ENCODE peak calls at places on chromosomes 3 and 15, in five cellular contexts. C, L, U, Q and O are unnamed samples.

GRCh38 chr3:70728311-70728710 is 415.9 kb upstream of the MDFIC2 start:
- DNase-seq in C (no peak), L (no peak), U (no peak), Q (no peak), O (no peak)

GRCh38 chr3:11185564-11186317 is 31.4 kb downstream of the HRH1 start:
- DNase-seq in C (no peak), L (no peak), U (no peak), Q (peak; percentile 95), O (peak; percentile 55)

GRCh38 chr3:195761031-195761430 is 40.3 kb downstream of the MUC20 start:
- DNase-seq in C (no peak), L (no peak), U (no peak), Q (no peak), O (no peak)

GRCh38 chr3:153051427-153052095 is 110.5 kb upstream of the RAP2B start:
- DNase-seq in C (no peak), L (no peak), U (no peak), Q (peak; percentile 74), O (no peak)

GRCh38 chr15:27454281-27455060 is 483.5 kb downstream of the GABRG3 start:
- DNase-seq in C (no peak), L (no peak), U (no peak), Q (peak; percentile 32), O (no peak)

GRCh38 chr3:129424185-129424841 is 4.1 kb downstream of the EFCAB12 start:
- DNase-seq in C (no peak), L (peak; percentile 83), U (no peak), Q (peak; percentile 60), O (no peak)

GRCh38 chr15:32855942-32856341 is 138.1 kb downstream of the GREM1 start:
- DNase-seq in C (no peak), L (no peak), U (no peak), Q (peak; percentile 98), O (no peak)

GRCh38 chr3:12922299-12922698 is 80.9 kb upstream of the RPL32 start:
- DNase-seq in C (no peak), L (no peak), U (no peak), Q (peak; percentile 22), O (no peak)

GRCh38 chr3:52245322-52246263 is at the start of gene PPM1M:
- DNase-seq in C (peak; percentile 83), L (peak; percentile 54), U (peak; percentile 65), Q (peak; percentile 69), O (no peak)

GRCh38 chr3:127426444-127427168 is 138.8 kb upstream of the PRR20G start:
- DNase-seq in C (peak; percentile 48), L (no peak), U (no peak), Q (no peak), O (no peak)

GRCh38 chr3:143170043-143170442 is 50.5 kb downstream of the CHST2 start:
- DNase-seq in C (no peak), L (no peak), U (no peak), Q (no peak), O (no peak)

GRCh38 chr15:71055461-71055860 is 59.8 kb upstream of the THSD4 start:
- DNase-seq in C (no peak), L (no peak), U (no peak), Q (peak; percentile 39), O (no peak)

GRCh38 chr3:45124379-45124778 is 21.8 kb downstream of the CDCP1 start:
- DNase-seq in C (no peak), L (no peak), U (no peak), Q (peak; percentile 50), O (no peak)

GRCh38 chr15:39396979-39397615 is 183.8 kb upstream of the THBS1 start:
- DNase-seq in C (no peak), L (no peak), U (no peak), Q (peak; percentile 92), O (no peak)

GRCh38 chr3:195072916-195073564 is 197.9 kb downstream of the XXYLT1 start:
- DNase-seq in C (no peak), L (no peak), U (no peak), Q (no peak), O (no peak)

GRCh38 chr15:70853270-70853854 is 595 bp downstream of the LARP6 start:
- DNase-seq in C (peak; percentile 66), L (peak; percentile 55), U (peak; percentile 25), Q (peak; percentile 70), O (no peak)

GRCh38 chr3:133040696-133041523 is 2.7 kb downstream of the TMEM108 start:
- DNase-seq in C (peak; percentile 91), L (peak; percentile 76), U (peak; percentile 89), Q (peak; percentile 85), O (no peak)

GRCh38 chr3:133041524-133041829 is 3.3 kb downstream of the TMEM108 start:
- DNase-seq in C (no peak), L (no peak), U (no peak), Q (no peak), O (no peak)

GRCh38 chr3:133038731-133039398 is 674 bp downstream of the TMEM108 start:
- DNase-seq in C (peak; percentile 88), L (no peak), U (peak; percentile 51), Q (peak; percentile 14), O (no peak)

GRCh38 chr3:133037440-133037839 is 751 bp upstream of the TMEM108 start:
- DNase-seq in C (no peak), L (no peak), U (no peak), Q (no peak), O (no peak)

DNA sequence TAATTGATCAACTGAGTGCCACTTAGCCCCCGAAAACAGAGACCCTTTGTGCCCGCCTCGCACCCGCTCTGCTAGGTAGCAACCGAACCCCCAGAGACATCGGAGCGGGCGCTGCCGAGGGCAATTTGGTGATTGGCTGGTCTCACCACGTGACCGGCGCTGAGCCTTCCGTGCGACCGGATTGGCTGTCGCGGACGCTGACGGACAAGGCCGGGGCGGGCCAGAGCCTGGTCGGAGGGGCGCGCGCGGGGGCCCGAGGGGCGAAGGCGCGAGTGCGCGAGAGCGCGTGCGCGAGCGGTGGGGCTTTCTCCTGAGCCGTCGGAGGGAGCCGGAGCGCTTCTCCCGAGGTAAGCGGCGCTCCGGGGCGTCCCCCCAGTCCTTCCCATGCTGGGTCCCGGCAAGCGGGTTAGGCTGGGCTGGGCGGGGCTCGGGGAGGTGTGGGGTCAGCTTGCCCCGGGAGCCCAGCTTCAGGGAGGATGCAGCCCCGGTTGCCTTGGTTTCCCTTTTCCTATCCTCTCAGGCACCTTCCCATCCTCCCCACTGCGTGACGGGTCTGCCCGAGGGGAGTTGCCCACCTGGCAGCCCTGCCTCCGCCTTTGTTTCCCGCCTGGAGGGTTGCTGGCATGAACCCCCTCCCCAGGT is at the start of gene TMEM108:
- DNase-seq in C (peak; percentile 97), L (no peak), U (peak; percentile 94), Q (peak; percentile 61), O (peak; percentile 52)
- TF ChIP-seq CTCF in C (no peak), L (no peak), U (no peak), Q (no peak), O (no peak)

DNA sequence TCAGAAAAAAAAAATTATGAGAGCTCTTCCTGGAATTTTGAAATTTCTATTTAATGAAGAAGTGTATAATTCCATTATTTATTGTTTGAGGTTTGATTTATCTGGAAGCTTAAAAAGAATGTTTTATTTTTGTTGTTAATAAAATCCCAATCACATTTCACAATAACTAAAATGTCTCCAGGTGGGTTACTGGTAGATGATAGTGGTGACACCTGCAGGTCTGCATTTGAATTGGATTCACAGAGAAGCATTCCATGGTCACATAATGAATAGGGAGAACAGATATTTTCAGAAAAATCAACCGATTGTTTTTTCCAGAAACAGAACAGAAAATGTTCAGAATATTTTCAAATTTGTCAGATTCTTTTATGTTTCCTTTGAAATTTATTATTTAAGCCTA is 48.3 kb downstream of the ASB7 start:
- DNase-seq in C (no peak), L (no peak), U (no peak), Q (no peak), O (no peak)
- TF ChIP-seq CTCF in C (peak; percentile 26), L (no peak), U (no peak), Q (no peak), O (no peak)

GRCh38 chr15:90388462-90389182 is 580 bp downstream of the IQGAP1 start:
- DNase-seq in C (peak; percentile 73), L (peak; percentile 66), U (peak; percentile 55), Q (peak; percentile 56), O (peak; percentile 52)
- TF ChIP-seq CTCF in C (peak; percentile 11), L (no peak), U (no peak), Q (no peak), O (no peak)

DNA sequence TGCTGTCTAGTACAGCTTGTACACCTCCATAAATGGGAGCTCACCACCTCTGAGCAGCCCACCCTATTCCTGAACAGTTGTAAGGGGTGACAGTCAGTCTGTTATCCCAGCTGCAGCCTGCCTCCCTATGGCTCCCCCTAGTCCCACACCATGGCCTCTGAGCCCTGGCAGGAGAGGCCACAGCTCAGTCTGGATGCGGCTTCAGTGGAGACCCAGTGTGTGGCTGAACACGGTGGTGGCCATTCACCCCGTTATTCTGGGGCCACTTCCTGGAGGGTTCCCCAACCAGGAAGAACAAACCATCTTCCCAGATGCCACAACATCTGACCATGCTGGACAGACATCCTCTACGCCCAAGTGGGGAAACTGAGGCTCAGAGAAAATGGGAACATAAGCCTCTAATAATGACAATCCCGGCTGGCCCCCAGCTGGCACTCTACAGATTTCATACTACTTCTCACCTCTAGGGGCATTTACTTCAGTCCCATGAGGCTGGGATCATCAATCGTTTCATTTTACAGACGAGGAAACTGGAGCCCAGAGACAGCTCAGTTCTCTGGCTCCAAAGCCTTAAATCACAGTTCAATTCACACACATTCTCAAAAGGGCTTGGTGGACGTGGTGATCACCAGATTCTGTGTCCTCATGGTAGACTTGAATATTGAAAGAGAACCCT is 9.3 kb upstream of the GRIP2 start:
- DNase-seq in C (no peak), L (peak; percentile 11), U (no peak), Q (no peak), O (no peak)
- TF ChIP-seq CTCF in C (peak; percentile 33), L (peak; percentile 15), U (peak; percentile 38), Q (peak; percentile 35), O (no peak)